ENCODE peak calls at places on chromosomes 3 and 15, in nine cellular contexts. L is adrenal gland, I is suprapubic skin, G is body of pancreas, E is Peyer's patch, U is breast epithelium, P is right lobe of liver, Q is prostate gland, K is H54. O is an unnamed sample.
A peak's percentile ranks its signal among the peaks of the same experiment; 100 is the strongest.

GRCh38 chr3:45793482-45794176 is 2.7 kb downstream of the SLC6A20 start:
- DNase-seq in L (no peak), I (no peak), G (peak; percentile 42), E (no peak), U (no peak), P (no peak), Q (no peak), K (no peak), O (no peak)

GRCh38 chr3:46579756-46580286 is 13.7 kb upstream of the LRRC2 start:
- DNase-seq in L (no peak), I (no peak), G (no peak), E (no peak), U (no peak), P (no peak), Q (peak; percentile 10), K (no peak), O (no peak)

GRCh38 chr3:29335921-29336320 is 55.0 kb downstream of the RBMS3 start:
- DNase-seq in L (no peak), I (no peak), G (no peak), E (no peak), U (no peak), P (no peak), Q (no peak), K (no peak), O (no peak)

GRCh38 chr3:143298380-143298779 is 178.8 kb downstream of the CHST2 start:
- DNase-seq in L (no peak), I (no peak), G (no peak), E (no peak), U (no peak), P (no peak), Q (no peak), K (no peak), O (no peak)

GRCh38 chr3:143697975-143698374 is 150.3 kb downstream of the SLC9A9 start:
- DNase-seq in L (no peak), I (no peak), G (no peak), E (no peak), U (no peak), P (no peak), Q (no peak), K (no peak), O (no peak)

GRCh38 chr15:90883971-90884718 is at the start of gene FES:
- DNase-seq in L (peak; percentile 59), I (peak; percentile 87), G (no peak), E (peak; percentile 35), U (peak; percentile 65), P (peak; percentile 86), Q (no peak), K (no peak), O (no peak)

GRCh38 chr15:81268881-81269601 is 54.9 kb downstream of the STARD5 start:
- DNase-seq in L (no peak), I (no peak), G (no peak), E (no peak), U (no peak), P (no peak), Q (no peak), K (no peak), O (no peak)

GRCh38 chr3:146746190-146746589 is 141.0 kb upstream of the PLSCR5 start:
- DNase-seq in L (no peak), I (no peak), G (no peak), E (no peak), U (no peak), P (no peak), Q (no peak), K (no peak), O (no peak)

GRCh38 chr15:42159381-42160015 is 3.1 kb upstream of the PLA2G4F start:
- DNase-seq in L (peak; percentile 59), I (peak; percentile 75), G (no peak), E (no peak), U (no peak), P (no peak), Q (no peak), K (no peak), O (no peak)

GRCh38 chr3:155188036-155188435 is 105.4 kb downstream of the STRIT1 start:
- DNase-seq in L (no peak), I (no peak), G (no peak), E (no peak), U (no peak), P (no peak), Q (no peak), K (no peak), O (no peak)

GRCh38 chr15:22808761-22809280 is 22.4 kb downstream of the NIPA1 start:
- DNase-seq in L (no peak), I (peak; percentile 67), G (no peak), E (no peak), U (no peak), P (no peak), Q (no peak), K (no peak), O (no peak)
- TF ChIP-seq POLR2A in L (no peak), I (no peak), G (no peak), E (no peak), U (no peak), P (no peak), Q (no peak), K (no peak), O (no peak)

DNA sequence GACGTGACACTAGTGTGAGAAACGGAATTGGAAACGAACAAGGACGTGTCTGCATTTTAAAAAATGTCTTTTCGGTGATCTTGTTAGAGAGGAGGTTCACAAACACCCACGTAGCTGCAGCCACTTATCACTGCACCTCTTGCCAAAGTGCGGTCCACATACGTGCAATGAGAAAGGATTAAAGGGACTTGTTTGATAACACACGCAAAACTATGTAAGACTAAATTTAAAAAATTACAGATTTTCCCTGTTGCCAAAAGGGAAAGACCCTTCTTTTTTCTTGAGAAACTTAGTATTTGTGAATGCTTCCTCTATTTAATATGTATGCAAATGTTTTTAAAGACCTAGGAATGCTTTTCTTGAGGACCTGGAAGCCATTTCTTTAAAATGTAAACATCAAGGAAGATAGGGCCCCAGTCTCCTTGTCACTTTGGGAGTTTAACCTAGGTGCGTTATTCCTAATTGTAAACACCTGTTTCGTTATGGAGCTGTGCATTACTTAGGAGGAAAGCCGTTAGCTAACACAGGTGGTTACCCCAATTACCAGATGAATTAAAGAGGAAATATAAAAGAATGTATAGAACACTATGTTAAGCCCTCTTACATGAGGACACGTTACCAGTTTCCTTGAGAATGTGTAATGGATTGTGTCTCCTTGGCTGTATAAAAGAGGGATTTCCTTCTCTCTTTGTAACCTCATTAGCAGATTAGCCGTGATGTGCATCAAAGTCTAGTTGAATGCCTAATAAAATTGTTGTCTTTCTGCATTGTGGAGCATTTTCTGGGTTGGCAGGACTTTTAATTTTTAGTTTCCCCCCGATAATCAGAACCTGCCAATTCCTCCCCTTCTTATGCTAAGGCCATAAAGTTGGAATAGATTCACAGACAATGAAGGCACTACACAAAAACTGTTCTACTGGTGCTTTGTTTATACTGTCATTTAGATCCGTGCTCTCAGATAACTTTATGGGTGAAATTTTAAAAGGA is 1.0 kb downstream of the LEKR1 start:
- DNase-seq in L (no peak), I (no peak), G (no peak), E (no peak), U (no peak), P (no peak), Q (no peak), K (no peak), O (no peak)
- TF ChIP-seq POLR2A in L (no peak), I (no peak), G (no peak), E (no peak), U (no peak), P (no peak), Q (no peak), K (no peak), O (no peak)

DNA sequence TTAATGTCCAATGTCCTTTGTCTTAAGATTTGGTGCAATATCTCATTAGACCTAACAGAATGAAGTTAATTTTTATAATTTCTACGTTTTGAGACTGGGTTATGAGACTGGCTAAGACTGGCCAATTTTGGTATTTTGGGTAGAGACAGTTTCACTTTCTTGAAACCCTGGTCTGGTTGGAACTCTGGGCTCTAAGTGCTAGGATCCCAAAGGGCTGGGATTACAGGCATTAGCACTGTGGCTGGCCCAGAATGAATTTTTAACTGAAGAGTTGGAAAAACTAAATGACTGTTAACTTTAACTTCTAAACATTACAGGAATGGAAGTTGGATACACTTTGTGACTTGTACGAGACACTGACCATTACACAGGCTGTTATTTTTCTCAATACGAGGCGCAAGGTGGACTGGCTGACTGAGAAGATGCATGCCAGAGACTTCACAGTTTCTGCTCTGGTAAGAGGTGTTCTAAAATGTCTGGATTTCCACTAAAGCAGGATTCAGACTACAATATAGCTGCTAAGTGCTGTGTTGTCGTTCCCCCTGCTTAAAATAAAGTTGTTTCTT is 3.5 kb downstream of the EIF4A2 start:
- DNase-seq in L (no peak), I (no peak), G (no peak), E (no peak), U (no peak), P (no peak), Q (no peak), K (no peak), O (no peak)
- TF ChIP-seq POLR2A in L (no peak), I (no peak), G (no peak), E (no peak), U (no peak), P (no peak), Q (no peak), K (no peak), O (no peak)

GRCh38 chr3:16508591-16508995 is 4.9 kb downstream of the RFTN1 start:
- DNase-seq in L (no peak), I (no peak), G (no peak), E (no peak), U (no peak), P (no peak), Q (no peak), K (no peak), O (no peak)

GRCh38 chr3:16512435-16513140 is 911 bp downstream of the RFTN1 start:
- DNase-seq in L (peak; percentile 46), I (peak; percentile 81), G (peak; percentile 19), E (peak; percentile 75), U (no peak), P (peak; percentile 88), Q (no peak), K (peak; percentile 63), O (no peak)

GRCh38 chr3:16509721-16510619 is 3.5 kb downstream of the RFTN1 start:
- DNase-seq in L (no peak), I (no peak), G (no peak), E (peak; percentile 23), U (no peak), P (no peak), Q (no peak), K (no peak), O (no peak)

GRCh38 chr3:16511561-16512434 is 1.7 kb downstream of the RFTN1 start:
- DNase-seq in L (peak; percentile 60), I (peak; percentile 81), G (peak; percentile 20), E (peak; percentile 87), U (no peak), P (no peak), Q (no peak), K (peak; percentile 39), O (peak; percentile 53)

DNA sequence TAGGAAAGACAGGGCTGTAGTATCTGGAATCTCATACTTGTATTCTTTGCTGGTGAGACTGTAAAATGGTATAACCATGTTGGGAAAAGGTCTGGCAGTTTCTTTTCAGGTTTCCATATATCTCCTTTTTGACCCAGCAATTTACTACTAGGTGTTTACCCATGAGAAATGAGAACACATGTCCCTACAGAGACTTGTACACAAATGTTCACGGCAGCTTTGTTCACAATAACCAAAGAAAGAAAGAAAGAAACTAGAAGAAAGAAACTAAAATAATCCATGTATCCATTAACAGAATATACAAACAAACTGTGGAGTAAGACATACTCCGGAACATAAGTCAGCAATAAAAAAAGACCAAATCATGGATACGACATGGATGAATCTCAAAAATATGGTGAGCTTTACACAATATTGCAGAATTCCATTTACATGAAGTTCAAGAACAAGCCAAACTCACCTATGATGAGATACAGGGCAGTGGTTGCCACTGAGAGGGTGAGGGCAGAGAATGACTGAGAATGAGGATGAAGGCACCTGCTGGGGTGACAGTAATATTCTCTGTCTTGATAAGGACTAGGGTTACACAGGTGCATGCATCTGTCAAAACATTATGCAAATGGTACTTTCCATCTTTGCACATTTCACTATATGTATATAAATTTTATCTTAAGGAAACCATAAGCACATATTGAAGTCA is 2.7 kb downstream of the RFTN1 start:
- DNase-seq in L (no peak), I (no peak), G (no peak), E (no peak), U (no peak), P (no peak), Q (no peak), K (no peak), O (no peak)
- TF ChIP-seq POLR2A in L (no peak), I (no peak), G (no peak), E (no peak), U (no peak), P (no peak), Q (no peak), K (no peak), O (peak; percentile 92)